ENCODE peak calls at places on chromosome 7, in six cellular contexts. F, D, Y, H, J and C are unnamed samples.

GRCh38 chr7:27116019-27116411 is 13.5 kb upstream of the HOXA2 start:
- DNase-seq in F (peak), H (no peak), J (no peak), Y (no peak), D (peak), C (no peak)

GRCh38 chr7:72080865-72081264 is 331.3 kb downstream of the CALN1 start:
- DNase-seq in F (peak), Y (no peak), D (no peak), J (no peak), H (no peak), C (no peak)

GRCh38 chr7:89770156-89770555 is 384.1 kb upstream of the STEAP1 start:
- DNase-seq in Y (no peak), F (no peak), D (no peak), J (no peak), H (no peak), C (no peak)

GRCh38 chr7:136914016-136914415 is 45.6 kb downstream of the CHRM2 start:
- DNase-seq in J (no peak), H (no peak), D (no peak), Y (no peak), F (no peak), C (no peak)

GRCh38 chr7:76142861-76143260 is 58.8 kb upstream of the SRRM3 start:
- DNase-seq in Y (no peak), D (no peak), H (no peak), F (no peak), J (no peak), C (no peak)

GRCh38 chr7:123681561-123681960 is 25.9 kb downstream of the LMOD2 start:
- DNase-seq in H (no peak), F (no peak), D (no peak), Y (no peak), J (no peak), C (no peak)

GRCh38 chr7:109844362-109844761 is 1246.6 kb upstream of the LRRN3 start:
- DNase-seq in J (peak), D (peak), H (no peak), F (no peak), Y (no peak), C (peak)

GRCh38 chr7:36367561-36367889 is 22.1 kb upstream of the ANLN start:
- DNase-seq in F (no peak), J (no peak), Y (no peak), H (no peak), D (no peak), C (no peak)

GRCh38 chr7:148950806-148951205 is 66.7 kb upstream of the EZH2 start:
- DNase-seq in Y (no peak), F (no peak), D (no peak), H (no peak), J (no peak), C (no peak)

GRCh38 chr7:17681965-17682364 is 258.3 kb downstream of the SNX13 start:
- DNase-seq in J (no peak), F (no peak), H (no peak), Y (no peak), D (no peak), C (peak)

GRCh38 chr7:7895754-7896153 is 72.8 kb upstream of the GLCCI1 start:
- DNase-seq in J (no peak), Y (peak), D (no peak), F (no peak), H (no peak), C (no peak)

GRCh38 chr7:7895004-7895650 is 73.5 kb upstream of the GLCCI1 start:
- DNase-seq in Y (no peak), D (no peak), J (no peak), H (no peak), F (no peak), C (no peak)

GRCh38 chr7:7884855-7885254 is 83.7 kb upstream of the GLCCI1 start:
- DNase-seq in Y (no peak), F (no peak), J (no peak), H (no peak), D (peak), C (peak)

GRCh38 chr7:7889791-7890568 is 78.6 kb upstream of the GLCCI1 start:
- DNase-seq in D (no peak), F (no peak), Y (no peak), J (no peak), H (no peak), C (no peak)
- TF ChIP-seq CTCF in D (no peak), F (no peak), Y (no peak), J (no peak), H (no peak), C (no peak)

GRCh38 chr7:111910656-111911055 is 295.5 kb downstream of the DOCK4 start:
- DNase-seq in H (no peak), Y (no peak), D (no peak), J (no peak), F (no peak), C (no peak)

GRCh38 chr7:111919164-111919563 is 287.0 kb downstream of the DOCK4 start:
- DNase-seq in D (no peak), H (no peak), Y (no peak), J (no peak), F (no peak), C (no peak)

GRCh38 chr7:111911166-111911961 is 294.8 kb downstream of the DOCK4 start:
- DNase-seq in D (no peak), Y (no peak), J (no peak), H (no peak), F (no peak), C (no peak)

GRCh38 chr7:111918461-111918860 is 287.7 kb downstream of the DOCK4 start:
- DNase-seq in H (no peak), Y (no peak), J (no peak), D (no peak), F (no peak), C (no peak)

GRCh38 chr7:111914287-111914686 is 291.9 kb downstream of the DOCK4 start:
- DNase-seq in H (no peak), D (no peak), F (no peak), Y (no peak), J (no peak), C (no peak)
- TF ChIP-seq CTCF in H (no peak), D (no peak), F (no peak), Y (no peak), J (no peak), C (no peak)

GRCh38 chr7:156580036-156580435 is 60.5 kb upstream of the RNF32 start:
- DNase-seq in J (no peak), Y (no peak), D (no peak), H (no peak), F (no peak), C (no peak)

GRCh38 chr7:156585926-156586325 is 54.6 kb upstream of the RNF32 start:
- DNase-seq in H (no peak), Y (no peak), D (no peak), F (no peak), J (no peak), C (no peak)

GRCh38 chr7:156585025-156585648 is 55.4 kb upstream of the RNF32 start:
- DNase-seq in Y (no peak), H (no peak), J (no peak), D (no peak), F (no peak), C (no peak)

GRCh38 chr7:156579566-156579965 is 61.0 kb upstream of the RNF32 start:
- DNase-seq in F (no peak), H (no peak), J (no peak), Y (no peak), D (no peak), C (no peak)

DNA sequence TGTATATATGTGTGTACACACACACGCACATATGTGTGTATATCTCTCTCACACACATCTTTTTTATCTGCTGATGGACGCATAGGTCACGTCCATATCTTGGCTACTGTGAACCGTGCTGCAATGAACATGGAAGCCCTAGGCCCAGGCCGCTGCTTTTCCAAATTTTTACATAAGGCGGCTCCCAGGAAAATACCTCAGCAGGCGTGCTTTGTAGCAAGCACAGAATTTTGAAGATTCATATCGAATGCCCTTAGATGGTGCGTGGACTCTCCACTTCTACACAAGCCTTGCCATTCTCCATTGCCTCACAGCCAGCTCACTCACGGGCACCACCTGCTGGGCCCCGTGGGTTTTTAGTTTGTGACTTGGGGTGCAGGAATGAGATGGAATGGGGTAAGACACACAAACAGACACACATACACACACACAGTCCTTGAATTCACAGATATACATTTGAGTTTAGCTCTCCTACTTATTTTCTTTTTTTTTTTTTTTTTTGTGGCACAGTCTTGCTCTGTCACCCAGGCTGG is 57.9 kb upstream of the RNF32 start:
- DNase-seq in F (no peak), H (no peak), D (no peak), Y (no peak), J (no peak), C (no peak)
- TF ChIP-seq CTCF in F (no peak), H (no peak), D (no peak), Y (no peak), J (peak), C (no peak)

GRCh38 chr7:44590910-44591309 is 8.9 kb upstream of the TMED4 start:
- DNase-seq in D (no peak), J (no peak), Y (no peak), H (no peak), F (no peak), C (peak)

GRCh38 chr7:44599222-44599621 is 7.2 kb upstream of the OGDH start:
- DNase-seq in D (no peak), Y (no peak), H (no peak), J (no peak), F (no peak), C (no peak)

DNA sequence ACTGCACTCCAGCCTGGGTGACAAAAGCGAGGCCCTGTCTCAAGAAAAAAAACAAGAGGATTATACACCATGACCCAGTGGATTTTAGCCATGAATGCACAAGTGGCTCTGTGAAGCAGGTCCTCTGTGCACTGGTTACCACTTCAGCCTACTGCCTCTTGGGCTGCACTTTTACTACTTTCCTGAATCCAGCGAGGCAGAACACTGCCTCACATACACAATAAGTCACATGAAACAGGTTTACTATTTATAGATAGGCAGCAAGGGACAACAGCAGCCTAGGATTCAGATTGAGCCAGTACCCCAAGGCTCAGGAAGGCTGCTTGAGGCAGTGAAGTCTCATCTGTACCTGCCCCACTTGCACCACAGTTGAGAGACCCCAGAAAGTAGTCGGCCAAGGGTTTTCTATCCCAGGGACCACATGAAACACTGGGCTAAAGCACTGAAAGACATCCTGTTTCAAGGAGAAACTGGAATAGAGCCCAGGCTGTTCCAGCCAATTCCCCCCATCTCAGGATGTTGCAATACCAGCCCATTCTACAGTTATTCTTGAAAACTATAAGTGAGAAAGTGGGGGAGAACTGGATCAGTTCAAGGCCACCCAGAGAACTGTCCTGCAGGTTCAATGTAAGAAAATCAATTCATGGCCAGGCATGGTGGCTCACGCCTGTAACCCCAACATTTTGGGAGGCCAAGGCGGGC is 10.3 kb upstream of the OGDH start:
- DNase-seq in J (no peak), D (peak), H (no peak), F (no peak), Y (no peak), C (peak)
- TF ChIP-seq CTCF in J (no peak), D (no peak), H (no peak), F (no peak), Y (no peak), C (no peak)

DNA sequence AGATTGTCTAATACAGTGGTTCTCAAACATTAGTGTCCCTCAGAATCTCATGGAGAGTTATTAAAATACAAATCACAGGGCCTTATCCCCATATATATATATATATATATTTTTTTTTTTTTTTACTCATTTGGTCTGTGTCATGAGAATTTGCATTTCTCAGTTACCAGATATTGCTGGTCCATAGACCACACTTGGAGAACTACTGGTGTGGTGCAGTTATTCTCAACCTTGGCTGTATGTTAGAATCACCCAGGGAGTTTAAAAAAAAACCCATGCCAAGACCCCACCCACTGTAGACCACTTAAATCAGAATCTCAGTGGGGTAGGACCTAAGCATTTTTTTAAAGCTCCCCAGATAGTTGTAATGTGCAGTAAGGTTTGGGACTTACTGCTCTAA is 179.9 kb downstream of the AUTS2 start:
- DNase-seq in H (no peak), J (no peak), F (no peak), Y (no peak), D (no peak), C (no peak)
- TF ChIP-seq CTCF in H (no peak), J (no peak), F (no peak), Y (no peak), D (no peak), C (no peak)

GRCh38 chr7:38411404-38411803 is 138.0 kb upstream of the TARP start:
- DNase-seq in J (peak), F (no peak), Y (peak), D (no peak), H (no peak), C (peak)
- TF ChIP-seq CTCF in J (peak), F (no peak), Y (peak), D (no peak), H (peak), C (peak)

GRCh38 chr7:21260939-21261338 is 166.9 kb upstream of the SP4 start:
- DNase-seq in H (no peak), F (no peak), J (no peak), Y (no peak), D (no peak), C (no peak)

GRCh38 chr7:21251166-21251806 is 176.6 kb upstream of the SP4 start:
- DNase-seq in F (no peak), H (no peak), J (no peak), Y (no peak), D (no peak), C (no peak)

GRCh38 chr7:21261627-21262564 is 166.0 kb upstream of the SP4 start:
- DNase-seq in D (peak), F (no peak), H (peak), Y (peak), J (peak), C (peak)

GRCh38 chr7:21253740-21254687 is 173.9 kb upstream of the SP4 start:
- DNase-seq in F (no peak), Y (peak), H (peak), D (peak), J (peak), C (peak)

GRCh38 chr7:21256310-21256877 is 171.5 kb upstream of the SP4 start:
- DNase-seq in H (no peak), Y (no peak), D (peak), F (no peak), J (peak), C (peak)
- TF ChIP-seq CTCF in H (peak), Y (peak), D (peak), F (peak), J (peak), C (peak)

DNA sequence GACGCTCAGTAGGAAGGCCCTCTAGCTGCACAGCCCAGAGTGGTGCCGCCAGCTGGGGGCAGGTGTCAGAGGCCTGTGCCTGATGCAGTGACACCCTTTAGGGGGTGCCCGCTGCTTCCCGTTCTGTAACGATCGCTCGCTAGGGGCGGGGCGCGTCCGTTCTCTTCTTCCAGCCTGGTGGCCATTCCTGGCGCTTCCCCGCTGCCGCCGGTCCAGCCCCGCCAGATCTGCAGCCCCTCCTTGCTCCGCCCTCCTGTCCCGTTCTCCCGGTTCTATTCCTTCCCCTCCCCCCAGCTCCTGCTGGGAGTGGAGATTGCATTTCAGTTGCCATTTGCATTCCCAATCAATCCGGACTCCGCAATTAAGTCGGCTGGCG is 39.2 kb downstream of the AGAP3 start:
- DNase-seq in J (peak), Y (peak), F (no peak), H (peak), D (peak), C (no peak)
- TF ChIP-seq CTCF in J (peak), Y (no peak), F (peak), H (peak), D (peak), C (no peak)

GRCh38 chr7:107196834-107197610 is 28.2 kb downstream of the HBP1 start:
- DNase-seq in F (no peak), H (no peak), D (no peak), Y (no peak), J (no peak), C (no peak)

GRCh38 chr7:107190090-107190489 is 21.3 kb downstream of the HBP1 start:
- DNase-seq in F (no peak), Y (no peak), J (no peak), D (no peak), H (no peak), C (no peak)

GRCh38 chr7:107194051-107194450 is 25.2 kb downstream of the HBP1 start:
- DNase-seq in J (no peak), D (no peak), F (no peak), Y (no peak), H (no peak), C (no peak)
- TF ChIP-seq CTCF in J (peak), D (no peak), F (peak), Y (peak), H (peak), C (peak)